ENCODE peak calls at places on chromosomes 7 and 10, in five cellular contexts. L, D, P, N and Z are unnamed samples.

GRCh38 chr7:36312064-36312914 is 77.4 kb upstream of the ANLN start:
- DNase-seq in P (no peak), N (no peak), D (peak), L (no peak), Z (no peak)

GRCh38 chr7:107687656-107688055 is 27.0 kb downstream of the SLC26A4 start:
- DNase-seq in L (no peak), N (peak), D (no peak), P (no peak), Z (no peak)

GRCh38 chr7:117808273-117808868 is 64.9 kb downstream of the CTTNBP2 start:
- DNase-seq in D (no peak), N (no peak), L (no peak), P (peak), Z (no peak)

GRCh38 chr7:37315752-37316711 is 132.6 kb downstream of the ELMO1 start:
- DNase-seq in L (no peak), N (no peak), D (no peak), P (peak), Z (no peak)

GRCh38 chr10:4708123-4708759 is 117.8 kb upstream of the AKR1E2 start:
- DNase-seq in N (no peak), D (no peak), L (no peak), P (no peak), Z (no peak)

GRCh38 chr10:43785252-43785651 is 136.6 kb upstream of the ZNF32 start:
- DNase-seq in L (no peak), P (no peak), D (no peak), N (peak), Z (no peak)

GRCh38 chr10:102648889-102649752 is 4.8 kb downstream of the TRIM8 start:
- DNase-seq in L (no peak), N (no peak), D (peak), P (no peak), Z (no peak)

GRCh38 chr7:104980440-104980839 is 33.6 kb upstream of the KMT2E start:
- DNase-seq in D (no peak), L (no peak), P (no peak), N (peak), Z (no peak)

GRCh38 chr10:33271969-33272583 is 62.4 kb downstream of the NRP1 start:
- DNase-seq in L (no peak), P (no peak), D (no peak), N (peak), Z (no peak)

GRCh38 chr10:99689461-99689860 is 30.2 kb downstream of the ENTPD7 start:
- DNase-seq in N (peak), L (no peak), D (no peak), P (no peak), Z (no peak)

GRCh38 chr7:130910949-130911944 is 177.2 kb upstream of the KLF14 start:
- DNase-seq in D (no peak), L (no peak), P (no peak), N (peak), Z (no peak)

GRCh38 chr10:28669227-28670173 is 7.8 kb upstream of the BAMBI start:
- DNase-seq in N (no peak), D (no peak), L (no peak), P (no peak), Z (no peak)

GRCh38 chr10:78434886-78435285 is 401.2 kb downstream of the RPS24 start:
- DNase-seq in N (no peak), D (no peak), P (no peak), L (no peak), Z (no peak)

GRCh38 chr7:11833431-11833830 is 1.4 kb upstream of the THSD7A start:
- DNase-seq in L (no peak), D (no peak), P (no peak), N (no peak), Z (no peak)

GRCh38 chr7:30771859-30772429 is 727 bp downstream of the MINDY4 start:
- DNase-seq in L (no peak), P (no peak), D (no peak), N (peak), Z (no peak)

GRCh38 chr10:106440767-106441166 is 723.7 kb downstream of the SORCS1 start:
- DNase-seq in N (no peak), D (no peak), L (no peak), P (no peak), Z (no peak)

GRCh38 chr7:100568176-100568935 is 5.3 kb downstream of the SAP25 start:
- DNase-seq in D (no peak), L (peak), N (no peak), P (no peak), Z (no peak)

GRCh38 chr10:173741-174140 is 38.5 kb downstream of the ZMYND11 start:
- DNase-seq in P (no peak), D (no peak), L (no peak), N (peak), Z (no peak)

GRCh38 chr7:36132025-36132424 is 21.0 kb upstream of the EEPD1 start:
- DNase-seq in L (no peak), P (no peak), D (no peak), N (no peak), Z (no peak)

DNA sequence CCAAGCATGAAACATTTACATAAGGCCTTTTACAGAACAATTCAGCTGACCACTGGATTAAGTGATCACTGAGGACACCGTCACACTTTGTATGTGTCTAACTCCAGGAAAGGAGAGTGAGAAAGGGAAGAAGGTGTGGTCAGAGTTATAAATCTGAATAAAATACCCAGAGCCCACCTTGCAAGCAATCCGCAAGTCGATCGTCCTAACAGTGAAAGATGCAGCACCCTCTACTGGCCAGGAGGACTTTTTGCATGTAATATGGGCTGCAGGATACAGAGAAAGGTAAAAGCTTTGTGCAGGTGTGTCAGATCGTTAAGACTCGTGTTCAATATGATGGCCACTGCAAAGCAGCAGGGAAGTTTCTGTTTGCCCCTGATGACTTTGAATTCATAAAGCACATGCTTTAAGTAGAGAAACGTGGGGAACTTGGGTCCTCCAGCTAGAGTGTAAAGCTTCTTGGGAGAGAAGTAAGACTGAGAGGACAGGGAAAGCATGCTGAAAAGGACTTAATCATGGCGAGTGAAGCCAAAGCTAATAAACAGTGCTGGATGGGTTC is 68.5 kb upstream of the BMPER start:
- DNase-seq in P (no peak), D (no peak), L (no peak), N (no peak), Z (no peak)
- TF ChIP-seq CTCF in P (no peak), D (no peak), L (no peak), N (no peak), Z (no peak)

DNA sequence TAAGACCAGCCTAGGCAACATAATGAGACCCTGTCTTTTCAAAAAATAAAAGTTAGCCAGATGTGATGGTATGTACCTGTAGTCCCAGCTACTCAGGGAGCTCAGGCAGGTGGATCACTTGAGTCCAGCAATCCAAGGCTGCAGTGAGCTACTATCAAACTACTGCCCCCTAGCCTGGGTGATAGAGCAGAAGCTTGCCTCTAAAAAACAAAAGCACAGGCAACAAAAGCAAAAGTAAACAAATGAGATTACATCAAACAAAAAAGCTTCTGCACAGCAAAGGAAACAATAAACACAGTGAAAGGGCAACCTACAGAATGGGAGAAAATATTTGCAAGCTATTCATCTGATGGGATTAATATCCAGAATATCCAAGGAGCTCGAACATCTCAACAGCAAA is 65.4 kb downstream of the FANK1 start:
- DNase-seq in P (no peak), D (no peak), L (no peak), N (no peak), Z (no peak)
- TF ChIP-seq CTCF in P (no peak), D (no peak), L (no peak), N (no peak), Z (no peak)

GRCh38 chr7:74671573-74671972 is 14.1 kb downstream of the GTF2I start:
- DNase-seq in N (no peak), P (no peak), L (no peak), D (no peak), Z (no peak)
- TF ChIP-seq CTCF in N (no peak), P (no peak), L (no peak), D (no peak), Z (no peak)

DNA sequence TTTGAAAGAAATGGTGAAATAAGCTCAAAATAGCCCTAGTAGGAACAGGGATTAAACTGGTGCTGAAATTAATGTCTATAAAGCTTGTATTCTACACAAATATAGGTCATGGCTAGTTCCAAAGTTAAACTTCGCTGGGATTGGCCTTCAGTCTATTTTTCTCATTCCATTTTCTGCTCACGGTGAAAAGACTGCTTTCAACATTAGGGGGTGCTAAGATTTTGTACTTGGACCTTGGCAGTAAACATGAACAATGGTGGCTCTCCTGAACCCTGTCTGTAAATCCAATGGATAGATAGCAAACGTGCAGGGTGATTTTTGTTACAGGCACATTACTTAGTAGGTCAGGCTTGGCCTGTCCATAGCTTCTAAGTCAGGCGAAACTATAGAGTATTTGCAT is 36.0 kb upstream of the RSU1 start:
- DNase-seq in P (no peak), N (peak), D (no peak), L (no peak), Z (no peak)
- TF ChIP-seq CTCF in P (no peak), N (peak), D (no peak), L (no peak), Z (no peak)